ENCODE peak calls at places on chromosomes 12 and 14, in nine cellular contexts. W, P, G, J, F, H, D, B and K are unnamed samples.
A peak's percentile ranks its signal among the peaks of the same experiment; 100 is the strongest.

GRCh38 chr12:49792181-49792970 is 35.8 kb downstream of the NCKAP5L start:
- DNase-seq in W (no peak), P (no peak), G (no peak), J (peak; percentile 24), F (no peak), H (no peak), D (no peak), B (no peak), K (no peak)

GRCh38 chr14:34461334-34462131 is 507 bp downstream of the SPTSSA start:
- DNase-seq in W (peak; percentile 53), P (peak; percentile 31), G (peak; percentile 77), J (no peak), F (peak; percentile 61), H (peak; percentile 65), D (peak; percentile 55), B (peak; percentile 71), K (peak; percentile 24)

GRCh38 chr12:116720129-116720528 is 17.7 kb downstream of the SPRING1 start:
- DNase-seq in W (no peak), P (no peak), G (no peak), J (no peak), F (no peak), H (no peak), D (no peak), B (no peak), K (no peak)

GRCh38 chr14:75126679-75127473 is at the start of gene NEK9:
- DNase-seq in W (peak; percentile 91), P (peak; percentile 87), G (peak; percentile 93), J (peak; percentile 94), F (peak; percentile 93), H (peak; percentile 90), D (peak; percentile 92), B (peak; percentile 70), K (peak; percentile 79)

GRCh38 chr14:64841772-64842490 is 37.8 kb downstream of the SPTB start:
- DNase-seq in W (no peak), P (no peak), G (no peak), J (no peak), F (no peak), H (no peak), D (peak; percentile 75), B (no peak), K (no peak)

GRCh38 chr14:94100847-94101246 is 9.7 kb upstream of the IFI27 start:
- DNase-seq in W (no peak), P (peak; percentile 54), G (peak; percentile 92), J (no peak), F (no peak), H (no peak), D (peak; percentile 58), B (peak; percentile 51), K (no peak)

GRCh38 chr12:107459649-107460048 is 225.9 kb upstream of the PWP1 start:
- DNase-seq in W (no peak), P (no peak), G (no peak), J (no peak), F (no peak), H (no peak), D (no peak), B (no peak), K (no peak)

GRCh38 chr12:31896514-31897039 is 62.6 kb upstream of the RESF1 start:
- DNase-seq in W (no peak), P (no peak), G (no peak), J (peak; percentile 85), F (no peak), H (peak; percentile 73), D (no peak), B (peak; percentile 60), K (no peak)

GRCh38 chr12:108317303-108318283 is 21.5 kb downstream of the CMKLR1 start:
- DNase-seq in W (no peak), P (no peak), G (no peak), J (no peak), F (no peak), H (no peak), D (no peak), B (no peak), K (no peak)

GRCh38 chr12:12266389-12266872 is 413 bp downstream of the LRP6 start:
- DNase-seq in W (peak; percentile 27), P (no peak), G (no peak), J (no peak), F (no peak), H (peak; percentile 23), D (no peak), B (no peak), K (no peak)

DNA sequence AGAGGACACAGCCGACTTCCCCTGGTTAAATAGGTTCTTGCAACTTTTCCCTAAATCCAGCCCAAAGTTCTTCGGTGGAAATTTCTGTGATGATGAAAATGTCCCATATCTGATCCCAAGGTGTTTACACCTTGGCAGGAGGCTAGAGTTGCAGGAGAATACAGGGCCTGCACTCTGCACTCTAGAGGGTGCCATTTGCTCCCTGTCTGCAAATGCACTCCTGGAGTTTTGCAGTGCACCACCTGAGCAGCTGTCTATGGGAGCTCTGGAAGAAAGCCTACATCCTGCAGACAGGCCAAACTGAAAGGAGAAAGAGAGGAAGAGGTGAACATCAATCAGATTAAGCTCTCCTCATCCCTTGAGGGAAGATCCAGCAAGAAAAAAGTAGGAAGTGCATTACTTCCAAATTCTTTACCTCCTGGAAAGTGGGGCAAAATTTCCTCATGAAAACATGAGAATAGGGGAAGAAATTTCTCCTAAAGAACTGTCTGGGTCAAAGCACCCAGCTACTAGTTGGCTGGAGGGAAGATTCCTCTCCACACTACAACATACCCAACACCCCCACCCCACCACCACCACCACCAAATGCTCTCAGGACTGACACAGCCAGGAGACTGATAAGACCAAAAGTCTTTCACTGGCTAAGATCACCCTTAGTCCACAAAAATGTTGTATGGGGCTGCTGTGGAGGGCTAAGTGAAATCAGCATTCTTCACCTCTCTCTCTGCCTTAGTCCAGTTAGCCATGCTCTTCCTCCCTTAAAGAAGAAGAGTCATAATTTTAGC is 106.4 kb downstream of the NUAK1 start:
- DNase-seq in W (no peak), P (no peak), G (no peak), J (no peak), F (no peak), H (no peak), D (no peak), B (no peak), K (no peak)
- TF ChIP-seq CTCF in W (no peak), P (no peak), G (peak; percentile 13), J (no peak), F (no peak), H (no peak), D (peak; percentile 12), B (peak; percentile 20), K (no peak)

DNA sequence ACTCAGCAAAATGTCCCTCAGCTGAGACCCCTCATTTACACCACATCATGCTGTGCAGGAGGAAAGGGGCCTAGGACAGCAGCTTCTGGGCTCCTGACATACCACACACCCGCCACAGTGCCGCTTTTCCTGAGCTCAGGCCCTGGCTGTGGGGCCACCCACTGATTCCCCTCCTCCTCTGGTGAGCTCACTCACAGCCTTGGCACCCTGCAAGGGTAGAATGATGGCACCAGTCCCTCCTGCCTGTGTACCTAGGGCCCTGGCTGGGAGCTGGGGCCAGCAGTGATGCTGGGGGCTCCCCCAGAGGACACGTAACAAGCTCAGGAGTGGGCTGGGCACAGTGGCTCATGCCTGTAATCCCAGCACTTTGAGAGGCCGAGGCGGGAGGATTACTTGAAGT is 44.4 kb downstream of the PLEKHD1 start:
- DNase-seq in W (no peak), P (no peak), G (no peak), J (no peak), F (no peak), H (no peak), D (no peak), B (no peak), K (no peak)
- TF ChIP-seq CTCF in W (no peak), P (no peak), G (no peak), J (no peak), F (no peak), H (no peak), D (no peak), B (no peak), K (no peak)

GRCh38 chr12:26119391-26119981 is 5.4 kb downstream of the BHLHE41 start:
- DNase-seq in W (peak; percentile 15), P (no peak), G (peak; percentile 79), J (no peak), F (no peak), H (no peak), D (no peak), B (peak; percentile 75), K (no peak)
- TF ChIP-seq CTCF in W (peak; percentile 49), P (no peak), G (peak; percentile 57), J (peak; percentile 47), F (peak; percentile 54), H (peak; percentile 46), D (peak; percentile 52), B (peak; percentile 70), K (no peak)

GRCh38 chr14:92556863-92557543 is 43.4 kb downstream of the RIN3 start:
- DNase-seq in W (no peak), P (no peak), G (no peak), J (no peak), F (no peak), H (no peak), D (no peak), B (peak; percentile 30), K (no peak)
- TF ChIP-seq CTCF in W (no peak), P (no peak), G (no peak), J (no peak), F (no peak), H (no peak), D (no peak), B (no peak), K (no peak)